ENCODE peak calls at places on chromosomes 5 and 9, in eight cellular contexts. One of them, this sample, is unnamed.

GRCh38 chr5:178189433-178189832 is 2.3 kb upstream of the GMCL2 start:
- DNase-seq in AG04450: no peak
- DNase-seq in fibroblast of the aortic adventitia: no peak
- DNase-seq in fibroblast of pulmonary artery: no peak
- DNase-seq in neural progenitor cell: no peak
- DNase-seq in WERI-Rb-1: no peak
- DNase-seq in A549: no peak
- DNase-seq in adrenal gland: no peak
- DNase-seq in this sample: no peak

GRCh38 chr5:66959668-66960067 is 236.9 kb downstream of the CD180 start:
- DNase-seq in AG04450: no peak
- DNase-seq in fibroblast of the aortic adventitia: no peak
- DNase-seq in fibroblast of pulmonary artery: no peak
- DNase-seq in neural progenitor cell: no peak
- DNase-seq in WERI-Rb-1: no peak
- DNase-seq in A549: peak; percentile 70
- DNase-seq in adrenal gland: no peak
- DNase-seq in this sample: no peak

GRCh38 chr5:91937121-91937520 is 554.0 kb upstream of the ARRDC3 start:
- DNase-seq in AG04450: no peak
- DNase-seq in fibroblast of the aortic adventitia: peak; percentile 27
- DNase-seq in fibroblast of pulmonary artery: peak; percentile 3
- DNase-seq in neural progenitor cell: no peak
- DNase-seq in WERI-Rb-1: no peak
- DNase-seq in A549: no peak
- DNase-seq in adrenal gland: no peak
- DNase-seq in this sample: peak; percentile 25

GRCh38 chr9:84756156-84756555 is 86.6 kb downstream of the NTRK2 start:
- DNase-seq in AG04450: no peak
- DNase-seq in fibroblast of the aortic adventitia: no peak
- DNase-seq in fibroblast of pulmonary artery: no peak
- DNase-seq in neural progenitor cell: no peak
- DNase-seq in WERI-Rb-1: no peak
- DNase-seq in A549: no peak
- DNase-seq in adrenal gland: no peak
- DNase-seq in this sample: no peak

GRCh38 chr9:88783613-88784230 is 207.5 kb upstream of the S1PR3 start:
- DNase-seq in AG04450: no peak
- DNase-seq in fibroblast of the aortic adventitia: no peak
- DNase-seq in fibroblast of pulmonary artery: no peak
- DNase-seq in neural progenitor cell: peak; percentile 77
- DNase-seq in WERI-Rb-1: no peak
- DNase-seq in A549: no peak
- DNase-seq in adrenal gland: no peak
- DNase-seq in this sample: no peak

GRCh38 chr5:87116821-87117512 is 150.7 kb upstream of the RASA1 start:
- DNase-seq in AG04450: no peak
- DNase-seq in fibroblast of the aortic adventitia: no peak
- DNase-seq in fibroblast of pulmonary artery: no peak
- DNase-seq in neural progenitor cell: no peak
- DNase-seq in WERI-Rb-1: no peak
- DNase-seq in A549: no peak
- DNase-seq in adrenal gland: no peak
- DNase-seq in this sample: no peak

GRCh38 chr5:148620696-148621095 is 33.6 kb downstream of the HTR4 start:
- DNase-seq in AG04450: no peak
- DNase-seq in fibroblast of the aortic adventitia: no peak
- DNase-seq in fibroblast of pulmonary artery: no peak
- DNase-seq in neural progenitor cell: no peak
- DNase-seq in WERI-Rb-1: no peak
- DNase-seq in A549: no peak
- DNase-seq in adrenal gland: no peak
- DNase-seq in this sample: no peak

GRCh38 chr9:137531099-137531765 is 19.0 kb downstream of the PNPLA7 start:
- DNase-seq in AG04450: peak; percentile 41
- DNase-seq in fibroblast of the aortic adventitia: no peak
- DNase-seq in fibroblast of pulmonary artery: no peak
- DNase-seq in neural progenitor cell: no peak
- DNase-seq in WERI-Rb-1: no peak
- DNase-seq in A549: no peak
- DNase-seq in adrenal gland: no peak
- DNase-seq in this sample: no peak

GRCh38 chr5:146203872-146204192 is 427 bp downstream of the RBM27 start:
- DNase-seq in AG04450: no peak
- DNase-seq in fibroblast of the aortic adventitia: no peak
- DNase-seq in fibroblast of pulmonary artery: no peak
- DNase-seq in neural progenitor cell: no peak
- DNase-seq in WERI-Rb-1: no peak
- DNase-seq in A549: no peak
- DNase-seq in adrenal gland: no peak
- DNase-seq in this sample: no peak

GRCh38 chr5:133977858-133978257 is 9.4 kb upstream of the C5orf15 start:
- DNase-seq in AG04450: peak; percentile 43
- DNase-seq in fibroblast of the aortic adventitia: peak; percentile 74
- DNase-seq in fibroblast of pulmonary artery: peak; percentile 66
- DNase-seq in neural progenitor cell: no peak
- DNase-seq in WERI-Rb-1: no peak
- DNase-seq in A549: no peak
- DNase-seq in adrenal gland: no peak
- DNase-seq in this sample: no peak

GRCh38 chr5:90530736-90531487 is 1.5 kb upstream of the LYSMD3 start:
- DNase-seq in AG04450: no peak
- DNase-seq in fibroblast of the aortic adventitia: peak; percentile 17
- DNase-seq in fibroblast of pulmonary artery: no peak
- DNase-seq in neural progenitor cell: no peak
- DNase-seq in WERI-Rb-1: no peak
- DNase-seq in A549: no peak
- DNase-seq in adrenal gland: no peak
- DNase-seq in this sample: no peak

GRCh38 chr5:179777456-179777855 is 16.3 kb upstream of the LTC4S start:
- DNase-seq in AG04450: no peak
- DNase-seq in fibroblast of the aortic adventitia: no peak
- DNase-seq in fibroblast of pulmonary artery: no peak
- DNase-seq in neural progenitor cell: no peak
- DNase-seq in WERI-Rb-1: no peak
- DNase-seq in A549: no peak
- DNase-seq in adrenal gland: no peak
- DNase-seq in this sample: no peak

GRCh38 chr9:72579190-72579589 is 57.8 kb downstream of the TMC1 start:
- DNase-seq in AG04450: no peak
- DNase-seq in fibroblast of the aortic adventitia: peak; percentile 81
- DNase-seq in fibroblast of pulmonary artery: peak; percentile 74
- DNase-seq in neural progenitor cell: no peak
- DNase-seq in WERI-Rb-1: no peak
- DNase-seq in A549: peak; percentile 76
- DNase-seq in adrenal gland: peak; percentile 53
- DNase-seq in this sample: peak; percentile 31

GRCh38 chr5:133406208-133406607 is 206.1 kb downstream of the FSTL4 start:
- DNase-seq in AG04450: no peak
- DNase-seq in fibroblast of the aortic adventitia: no peak
- DNase-seq in fibroblast of pulmonary artery: no peak
- DNase-seq in neural progenitor cell: no peak
- DNase-seq in WERI-Rb-1: no peak
- DNase-seq in A549: no peak
- DNase-seq in adrenal gland: no peak
- DNase-seq in this sample: no peak

GRCh38 chr5:146662229-146662628 is 146.2 kb upstream of the GPR151 start:
- DNase-seq in AG04450: no peak
- DNase-seq in fibroblast of the aortic adventitia: peak; percentile 58
- DNase-seq in fibroblast of pulmonary artery: peak; percentile 53
- DNase-seq in neural progenitor cell: no peak
- DNase-seq in WERI-Rb-1: peak; percentile 23
- DNase-seq in A549: peak; percentile 12
- DNase-seq in adrenal gland: no peak
- DNase-seq in this sample: no peak

GRCh38 chr9:130712564-130713285 is 19.1 kb downstream of the EXOSC2 start:
- DNase-seq in AG04450: peak; percentile 97
- DNase-seq in fibroblast of the aortic adventitia: peak; percentile 98
- DNase-seq in fibroblast of pulmonary artery: peak; percentile 99
- DNase-seq in neural progenitor cell: peak; percentile 100
- DNase-seq in WERI-Rb-1: peak; percentile 99
- DNase-seq in A549: peak; percentile 99
- DNase-seq in adrenal gland: peak; percentile 99
- DNase-seq in this sample: peak; percentile 95

GRCh38 chr9:95477441-95477840 is 39.3 kb downstream of the PTCH1 start:
- DNase-seq in AG04450: no peak
- DNase-seq in fibroblast of the aortic adventitia: no peak
- DNase-seq in fibroblast of pulmonary artery: no peak
- DNase-seq in neural progenitor cell: peak; percentile 52
- DNase-seq in WERI-Rb-1: no peak
- DNase-seq in A549: no peak
- DNase-seq in adrenal gland: no peak
- DNase-seq in this sample: no peak

GRCh38 chr5:181217111-181217804 is 5.8 kb upstream of the TRIM41 start:
- DNase-seq in AG04450: no peak
- DNase-seq in fibroblast of the aortic adventitia: peak; percentile 39
- DNase-seq in fibroblast of pulmonary artery: peak; percentile 57
- DNase-seq in neural progenitor cell: peak; percentile 83
- DNase-seq in WERI-Rb-1: peak; percentile 46
- DNase-seq in A549: peak; percentile 88
- DNase-seq in adrenal gland: no peak
- DNase-seq in this sample: no peak
- TF ChIP-seq CTCF in AG04450: no peak
- TF ChIP-seq CTCF in fibroblast of the aortic adventitia: peak; percentile 8
- TF ChIP-seq CTCF in fibroblast of pulmonary artery: no peak
- TF ChIP-seq CTCF in neural progenitor cell: peak; percentile 30
- TF ChIP-seq CTCF in WERI-Rb-1: no peak
- TF ChIP-seq CTCF in A549: no peak
- TF ChIP-seq CTCF in adrenal gland: no peak
- TF ChIP-seq CTCF in this sample: peak; percentile 15

GRCh38 chr5:79032031-79032711 is 37.3 kb downstream of the DMGDH start:
- DNase-seq in AG04450: no peak
- DNase-seq in fibroblast of the aortic adventitia: no peak
- DNase-seq in fibroblast of pulmonary artery: no peak
- DNase-seq in neural progenitor cell: no peak
- DNase-seq in WERI-Rb-1: no peak
- DNase-seq in A549: no peak
- DNase-seq in adrenal gland: no peak
- DNase-seq in this sample: no peak

GRCh38 chr5:79035237-79035636 is 34.2 kb downstream of the DMGDH start:
- DNase-seq in AG04450: no peak
- DNase-seq in fibroblast of the aortic adventitia: no peak
- DNase-seq in fibroblast of pulmonary artery: no peak
- DNase-seq in neural progenitor cell: no peak
- DNase-seq in WERI-Rb-1: no peak
- DNase-seq in A549: no peak
- DNase-seq in adrenal gland: no peak
- DNase-seq in this sample: no peak

GRCh38 chr5:79025054-79025465 is 40.0 kb upstream of the ARSB start:
- DNase-seq in AG04450: peak; percentile 57
- DNase-seq in fibroblast of the aortic adventitia: peak; percentile 78
- DNase-seq in fibroblast of pulmonary artery: peak; percentile 80
- DNase-seq in neural progenitor cell: peak; percentile 81
- DNase-seq in WERI-Rb-1: peak; percentile 65
- DNase-seq in A549: peak; percentile 61
- DNase-seq in adrenal gland: peak; percentile 57
- DNase-seq in this sample: no peak

GRCh38 chr5:79031481-79031867 is 38.0 kb downstream of the DMGDH start:
- DNase-seq in AG04450: no peak
- DNase-seq in fibroblast of the aortic adventitia: no peak
- DNase-seq in fibroblast of pulmonary artery: no peak
- DNase-seq in neural progenitor cell: no peak
- DNase-seq in WERI-Rb-1: no peak
- DNase-seq in A549: no peak
- DNase-seq in adrenal gland: no peak
- DNase-seq in this sample: no peak

GRCh38 chr5:79030663-79031480 is 38.6 kb downstream of the DMGDH start:
- DNase-seq in AG04450: no peak
- DNase-seq in fibroblast of the aortic adventitia: no peak
- DNase-seq in fibroblast of pulmonary artery: no peak
- DNase-seq in neural progenitor cell: no peak
- DNase-seq in WERI-Rb-1: no peak
- DNase-seq in A549: no peak
- DNase-seq in adrenal gland: no peak
- DNase-seq in this sample: no peak
- H3K4me3 ChIP-seq in AG04450: no peak overlapping the region
- H3K4me3 ChIP-seq in fibroblast of the aortic adventitia: no peak overlapping the region
- H3K4me3 ChIP-seq in fibroblast of pulmonary artery: no peak overlapping the region
- H3K4me3 ChIP-seq in neural progenitor cell: no peak overlapping the region
- H3K4me3 ChIP-seq in WERI-Rb-1: no peak overlapping the region
- H3K4me3 ChIP-seq in A549: no peak overlapping the region
- H3K4me3 ChIP-seq in adrenal gland: no peak overlapping the region
- H3K4me3 ChIP-seq in this sample: no peak overlapping the region

DNA sequence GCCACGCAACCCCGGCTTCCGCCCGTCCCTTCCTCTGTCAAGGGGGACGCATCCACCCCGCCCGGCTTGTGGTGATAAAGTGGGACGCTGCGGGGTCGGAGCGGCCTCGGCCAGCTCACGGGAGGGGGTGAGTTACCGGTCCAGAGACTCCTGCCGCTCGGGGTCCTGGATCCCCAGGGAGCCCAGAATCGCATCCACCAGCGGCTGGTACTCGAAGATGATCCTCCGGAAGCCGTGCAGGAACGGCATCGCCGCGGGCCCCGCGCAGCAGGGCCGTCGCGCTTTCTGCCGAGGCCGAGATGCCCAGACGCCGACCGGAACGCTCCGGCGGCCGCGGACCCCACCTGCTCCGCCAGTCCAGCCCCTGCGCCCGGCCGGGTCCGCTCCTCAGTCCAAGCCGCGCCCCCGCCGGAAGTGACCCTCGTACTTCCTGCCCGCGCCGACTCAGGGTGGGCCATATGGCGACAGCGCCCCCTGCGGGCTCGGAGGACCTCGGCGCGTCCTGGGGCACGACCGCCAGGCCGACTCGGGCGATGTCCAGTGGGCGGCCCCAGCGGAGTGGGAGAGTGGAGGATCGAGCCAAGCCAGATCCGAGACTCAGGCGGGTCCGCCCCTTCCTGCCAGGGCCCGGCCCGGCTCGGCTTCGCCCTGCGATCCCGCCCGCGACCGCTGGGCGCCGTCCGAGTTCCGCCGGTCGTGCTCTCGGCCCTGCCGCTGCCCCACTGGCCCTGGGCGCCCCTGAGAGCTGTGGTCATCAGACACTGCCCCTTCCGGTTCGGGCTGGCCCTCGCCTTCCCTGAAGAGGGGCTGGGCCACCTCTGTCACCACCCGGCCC is at the start of gene ASB6:
- DNase-seq in AG04450: peak; percentile 93
- DNase-seq in fibroblast of the aortic adventitia: peak; percentile 97
- DNase-seq in fibroblast of pulmonary artery: peak; percentile 98
- DNase-seq in neural progenitor cell: peak; percentile 99
- DNase-seq in WERI-Rb-1: peak; percentile 99
- DNase-seq in A549: peak; percentile 98
- DNase-seq in adrenal gland: peak; percentile 97
- DNase-seq in this sample: peak; percentile 84
- TF ChIP-seq CTCF in AG04450: peak; percentile 81
- TF ChIP-seq CTCF in fibroblast of the aortic adventitia: peak; percentile 71
- TF ChIP-seq CTCF in fibroblast of pulmonary artery: peak; percentile 53
- TF ChIP-seq CTCF in neural progenitor cell: peak; percentile 96
- TF ChIP-seq CTCF in WERI-Rb-1: peak; percentile 97
- TF ChIP-seq CTCF in A549: peak; percentile 99
- TF ChIP-seq CTCF in adrenal gland: peak; percentile 98
- TF ChIP-seq CTCF in this sample: peak; percentile 74

DNA sequence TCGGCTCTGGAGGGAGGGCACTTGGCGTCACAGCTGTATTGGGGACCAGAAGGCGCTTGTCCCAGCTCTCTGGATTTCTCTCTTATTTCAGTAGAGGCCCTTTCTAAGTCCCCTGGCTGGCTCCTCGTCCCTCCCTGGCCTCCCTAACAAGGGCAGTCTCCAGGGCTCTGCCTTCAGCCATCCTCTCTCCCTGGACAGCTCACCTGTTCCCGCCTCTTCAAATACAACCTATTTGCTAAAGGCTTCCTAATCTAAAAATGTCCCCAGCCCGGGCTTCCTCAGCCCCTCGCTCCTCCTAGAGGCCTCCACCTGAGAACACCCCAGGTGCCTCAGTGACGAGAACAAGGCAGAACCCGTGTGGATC is 188.4 kb downstream of the OLFM1 start:
- DNase-seq in AG04450: no peak
- DNase-seq in fibroblast of the aortic adventitia: no peak
- DNase-seq in fibroblast of pulmonary artery: no peak
- DNase-seq in neural progenitor cell: no peak
- DNase-seq in WERI-Rb-1: no peak
- DNase-seq in A549: no peak
- DNase-seq in adrenal gland: no peak
- DNase-seq in this sample: no peak
- H3K4me3 ChIP-seq in AG04450: no peak overlapping the region
- H3K4me3 ChIP-seq in fibroblast of the aortic adventitia: no peak overlapping the region
- H3K4me3 ChIP-seq in fibroblast of pulmonary artery: no peak overlapping the region
- H3K4me3 ChIP-seq in neural progenitor cell: no peak overlapping the region
- H3K4me3 ChIP-seq in WERI-Rb-1: no peak overlapping the region
- H3K4me3 ChIP-seq in A549: no peak overlapping the region
- H3K4me3 ChIP-seq in adrenal gland: no peak overlapping the region
- H3K4me3 ChIP-seq in this sample: no peak overlapping the region

This sample was measured in retinal pigment epithelial cell.